ENCODE peak calls at places on chromosomes 16 and 17, in four cellular contexts. N, Z, S and Q are unnamed samples.

GRCh38 chr16:25692307-25692706 is 548 bp downstream of the HS3ST4 start:
- DNase-seq in N (no peak), Z (no peak), S (peak; percentile 12), Q (no peak)

GRCh38 chr17:49519781-49520180 is 24.7 kb downstream of the NGFR start:
- DNase-seq in N (no peak), Z (no peak), S (no peak), Q (no peak)

GRCh38 chr17:77365584-77366186 is 224.9 kb downstream of the SEC14L1 start:
- DNase-seq in N (no peak), Z (peak; percentile 80), S (peak; percentile 59), Q (peak; percentile 67)

GRCh38 chr17:83036666-83037065 is 42.7 kb upstream of the METRNL start:
- DNase-seq in N (no peak), Z (no peak), S (no peak), Q (no peak)

GRCh38 chr16:1913327-1914083 is 4.7 kb downstream of the HS3ST6 start:
- DNase-seq in N (no peak), Z (no peak), S (peak; percentile 83), Q (no peak)

GRCh38 chr17:40610359-40610758 is 37.3 kb downstream of the SMARCE1 start:
- DNase-seq in N (no peak), Z (no peak), S (no peak), Q (no peak)

GRCh38 chr16:57244767-57245471 is at the start of gene ARL2BP:
- DNase-seq in N (peak; percentile 85), Z (peak; percentile 99), S (peak; percentile 98), Q (peak; percentile 97)

GRCh38 chr17:43367588-43368242 is 31.1 kb upstream of the ARL4D start:
- DNase-seq in N (peak; percentile 82), Z (no peak), S (no peak), Q (no peak)

GRCh38 chr17:58786586-58787295 is 31.1 kb downstream of the PPM1E start:
- DNase-seq in N (peak; percentile 45), Z (no peak), S (peak; percentile 13), Q (no peak)

GRCh38 chr17:42472709-42473521 is 14.2 kb downstream of the ATP6V0A1 start:
- DNase-seq in N (peak; percentile 74), Z (no peak), S (no peak), Q (no peak)

GRCh38 chr16:25106567-25107465 is 4.7 kb upstream of the LCMT1 start:
- DNase-seq in N (peak; percentile 29), Z (peak; percentile 97), S (peak; percentile 98), Q (peak; percentile 91)

GRCh38 chr17:82943339-82943738 is 103.5 kb upstream of the ZNF750 start:
- DNase-seq in N (no peak), Z (no peak), S (no peak), Q (peak; percentile 13)

GRCh38 chr17:1201132-1201702 is 21.4 kb upstream of the ABR start:
- DNase-seq in N (no peak), Z (no peak), S (no peak), Q (no peak)

GRCh38 chr17:5812590-5812989 is 228.3 kb upstream of the NLRP1 start:
- DNase-seq in N (no peak), Z (no peak), S (no peak), Q (no peak)

GRCh38 chr16:75535901-75536300 is at the start of gene CHST5:
- DNase-seq in N (no peak), Z (no peak), S (no peak), Q (no peak)

GRCh38 chr17:59439261-59439660 is 107.8 kb downstream of the YPEL2 start:
- DNase-seq in N (no peak), Z (no peak), S (no peak), Q (no peak)

GRCh38 chr17:3963214-3964201 is 729 bp downstream of the ATP2A3 start:
- DNase-seq in N (no peak), Z (no peak), S (peak; percentile 56), Q (no peak)

GRCh38 chr16:17224859-17225258 is 245.9 kb downstream of the XYLT1 start:
- DNase-seq in N (peak; percentile 72), Z (peak; percentile 49), S (peak; percentile 73), Q (peak; percentile 65)

GRCh38 chr17:10631048-10631700 is 25.9 kb downstream of the MYH3 start:
- DNase-seq in N (no peak), Z (no peak), S (peak; percentile 14), Q (peak; percentile 58)

GRCh38 chr17:78812849-78813248 is 27.8 kb downstream of the USP36 start:
- DNase-seq in N (no peak), Z (no peak), S (no peak), Q (no peak)

GRCh38 chr16:14509055-14509454 is 121.0 kb downstream of the PARN start:
- DNase-seq in N (no peak), Z (no peak), S (no peak), Q (no peak)

GRCh38 chr16:57137043-57137442 is 44.7 kb downstream of the CPNE2 start:
- DNase-seq in N (no peak), Z (no peak), S (no peak), Q (no peak)

GRCh38 chr17:77571562-77571981 is 386.9 kb upstream of the TNRC6C start:
- DNase-seq in N (no peak), Z (no peak), S (no peak), Q (no peak)

GRCh38 chr17:11330871-11331270 is 89.9 kb downstream of the SHISA6 start:
- DNase-seq in N (no peak), Z (no peak), S (no peak), Q (no peak)

GRCh38 chr16:75644240-75645012 is 3.0 kb downstream of the KARS1 start:
- DNase-seq in N (no peak), Z (no peak), S (no peak), Q (no peak)

GRCh38 chr16:66798162-66798561 is 3.2 kb downstream of the TERB1 start:
- DNase-seq in N (no peak), Z (no peak), S (no peak), Q (no peak)

GRCh38 chr17:50527155-50527762 is 5.3 kb upstream of the EPN3 start:
- DNase-seq in N (no peak), Z (no peak), S (no peak), Q (peak; percentile 52)

DNA sequence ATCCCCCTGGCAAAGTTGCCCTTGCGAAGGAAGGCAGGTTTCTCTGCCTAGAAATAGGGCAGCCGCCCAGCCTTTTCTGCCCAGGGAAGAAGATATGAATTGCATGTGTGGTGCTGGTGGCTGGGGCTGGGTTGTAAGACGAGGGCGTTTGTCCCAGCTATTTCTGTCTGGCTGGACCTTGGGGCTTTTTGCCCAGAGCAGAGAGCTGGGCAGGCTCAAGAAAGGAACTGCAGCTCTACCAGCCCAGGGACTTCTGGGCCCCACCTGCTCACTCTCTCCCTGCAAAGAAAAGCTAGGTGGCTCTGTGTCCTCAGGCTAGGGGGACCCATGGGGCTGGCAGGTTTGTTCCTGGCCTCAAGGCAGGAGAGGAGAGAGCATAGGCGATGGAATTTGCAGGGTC is 586 bp downstream of the CACNG1 start:
- DNase-seq in N (no peak), Z (peak; percentile 35), S (peak; percentile 67), Q (no peak)
- TF ChIP-seq CTCF in N (no peak), Z (no peak), S (no peak), Q (no peak)

DNA sequence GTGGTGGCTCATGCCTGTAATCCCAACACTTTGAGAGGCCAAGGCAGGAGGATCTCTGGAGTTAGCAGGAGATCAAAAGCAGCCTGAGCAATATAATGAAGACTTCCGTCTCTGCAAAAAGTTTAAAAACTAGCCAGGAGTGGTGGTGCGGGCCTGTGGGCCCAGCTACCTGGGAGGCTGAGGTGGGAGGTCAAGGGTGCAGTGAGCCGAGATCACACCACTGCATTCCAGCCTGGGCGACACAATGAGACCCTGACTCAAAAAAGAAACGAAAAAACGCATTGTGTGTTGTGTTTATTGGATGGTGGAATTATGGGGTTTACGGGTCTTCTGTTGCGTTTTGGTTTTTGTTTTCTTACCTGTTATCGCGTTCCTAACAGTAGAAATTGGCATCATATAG is 863 bp upstream of the DDX19A start:
- DNase-seq in N (no peak), Z (no peak), S (no peak), Q (no peak)
- H3K4me3 ChIP-seq in N (peak overlapping the region; percentile 71), Z (peak overlapping the region; percentile 78), S (no peak overlapping the region), Q (peak overlapping the region; percentile 65)

GRCh38 chr17:80330276-80330675 is 69.6 kb downstream of the RNF213 start:
- DNase-seq in N (no peak), Z (no peak), S (no peak), Q (no peak)
- TF ChIP-seq CTCF in N (no peak), Z (no peak), S (no peak), Q (no peak)

DNA sequence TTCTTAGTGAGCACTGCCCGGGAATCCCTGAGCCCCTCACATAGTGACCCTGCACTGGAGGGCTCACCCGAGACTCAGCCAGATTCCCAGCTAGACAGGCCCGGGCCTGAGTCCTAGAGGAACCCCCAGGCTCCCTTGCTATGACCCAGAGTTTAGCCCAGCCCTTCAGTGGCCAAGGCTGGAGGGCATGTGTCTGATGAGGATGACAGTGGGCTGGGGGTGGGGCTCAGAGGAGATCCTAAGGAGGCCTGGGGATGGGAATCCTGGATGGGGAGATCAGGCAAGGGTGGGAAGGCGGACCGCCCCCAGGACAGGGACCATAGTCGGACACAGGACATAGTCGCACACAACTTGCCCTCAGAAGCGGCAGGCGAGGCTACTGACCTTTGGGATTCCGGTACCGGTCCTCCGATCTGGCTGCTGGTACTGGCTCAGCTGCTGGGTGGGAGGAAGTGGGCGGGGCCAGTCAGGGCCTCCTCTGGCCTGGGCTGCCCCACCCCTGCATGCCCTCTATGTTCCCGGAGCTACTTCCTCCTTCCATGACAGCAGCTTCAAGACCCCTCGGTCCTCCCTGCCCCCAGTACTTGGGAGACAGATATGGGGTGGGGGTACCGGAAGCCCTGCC is 1.1 kb downstream of the CD79B start:
- DNase-seq in N (no peak), Z (peak; percentile 71), S (peak; percentile 37), Q (no peak)
- H3K4me3 ChIP-seq in N (no peak overlapping the region), Z (peak overlapping the region; percentile 32), S (no peak overlapping the region), Q (no peak overlapping the region)

GRCh38 chr16:662597-662996 is 5.3 kb upstream of the RHOT2 start:
- DNase-seq in N (no peak), Z (no peak), S (no peak), Q (no peak)

GRCh38 chr16:660132-660458 is 7.8 kb upstream of the RHOT2 start:
- DNase-seq in N (no peak), Z (no peak), S (no peak), Q (no peak)

GRCh38 chr16:660459-661183 is 7.3 kb upstream of the RHOT2 start:
- DNase-seq in N (no peak), Z (peak; percentile 93), S (peak; percentile 99), Q (peak; percentile 91)

GRCh38 chr16:662095-662494 is 5.8 kb upstream of the RHOT2 start:
- DNase-seq in N (no peak), Z (no peak), S (no peak), Q (peak; percentile 43)

GRCh38 chr16:661184-661821 is 6.6 kb upstream of the RHOT2 start:
- DNase-seq in N (no peak), Z (no peak), S (peak; percentile 42), Q (no peak)
- TF ChIP-seq CTCF in N (no peak), Z (no peak), S (no peak), Q (no peak)

DNA sequence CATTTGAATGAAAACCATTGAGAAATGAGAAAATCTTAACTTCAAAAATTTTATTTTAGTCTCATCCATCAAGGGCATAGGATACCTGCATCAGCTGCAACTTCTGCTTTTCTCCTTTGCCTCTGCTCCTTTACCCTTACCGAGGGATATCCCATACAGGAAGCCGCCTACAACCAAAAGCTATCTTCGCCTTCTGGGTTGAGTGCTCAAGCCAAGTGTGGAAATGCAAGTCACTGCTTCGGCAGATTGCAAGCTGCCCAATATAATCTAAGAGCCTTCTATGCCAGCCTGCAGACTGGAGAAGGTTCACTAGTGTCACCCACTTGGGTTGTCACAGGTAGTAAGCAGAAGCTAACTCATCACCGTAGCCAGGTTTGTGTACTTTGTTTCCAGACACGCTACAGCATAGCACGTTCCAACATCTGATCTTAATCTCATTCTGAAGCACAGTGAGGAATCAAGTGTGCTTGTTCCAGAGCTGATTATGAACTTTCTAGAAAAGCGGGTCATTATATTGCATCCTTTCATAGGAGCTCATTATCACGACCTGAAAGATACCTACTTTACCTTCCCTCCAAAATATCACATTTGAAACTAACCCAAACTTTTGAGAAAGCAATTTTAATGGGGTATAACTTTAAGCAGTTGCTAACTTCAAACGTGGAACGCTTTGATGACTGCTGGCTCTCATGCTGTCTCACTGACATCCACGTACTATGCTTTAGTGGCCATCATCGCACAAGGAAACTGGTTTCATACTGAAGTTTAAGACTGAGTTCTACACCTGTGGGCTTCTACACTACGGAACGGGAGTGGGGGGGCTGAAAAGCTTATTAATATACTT is 8.0 kb upstream of the UNK start:
- DNase-seq in N (no peak), Z (no peak), S (peak; percentile 47), Q (no peak)
- H3K4me3 ChIP-seq in N (no peak overlapping the region), Z (peak overlapping the region; percentile 88), S (no peak overlapping the region), Q (peak overlapping the region; percentile 87)